ENCODE peak calls at places on chromosome 13, in nine cellular contexts. One of them, this sample, is unnamed.
A peak's percentile ranks its signal among the peaks of the same experiment; 100 is the strongest.

GRCh38 chr13:29465741-29466293 is 129.7 kb downstream of the SLC7A1 start:
- DNase-seq in gastrocnemius medialis: peak; percentile 14
- DNase-seq in endothelial cell of umbilical vein: no peak
- DNase-seq in sigmoid colon: peak; percentile 81
- DNase-seq in tibial nerve: peak; percentile 30
- DNase-seq in A549: no peak
- DNase-seq in NB4: no peak
- DNase-seq in IMR-90: peak; percentile 62
- DNase-seq in lower leg skin: no peak
- DNase-seq in this sample: no peak

GRCh38 chr13:71979616-71980015 is 112.6 kb upstream of the DACH1 start:
- DNase-seq in IMR-90: no peak
- DNase-seq in lower leg skin: no peak
- DNase-seq in tibial nerve: no peak
- DNase-seq in A549: no peak
- DNase-seq in sigmoid colon: no peak
- DNase-seq in NB4: peak; percentile 42
- DNase-seq in endothelial cell of umbilical vein: peak; percentile 33
- DNase-seq in gastrocnemius medialis: no peak
- DNase-seq in this sample: no peak

GRCh38 chr13:34748078-34748477 is 194.0 kb upstream of the NBEA start:
- DNase-seq in sigmoid colon: no peak
- DNase-seq in lower leg skin: no peak
- DNase-seq in A549: no peak
- DNase-seq in IMR-90: no peak
- DNase-seq in gastrocnemius medialis: no peak
- DNase-seq in NB4: peak; percentile 2
- DNase-seq in endothelial cell of umbilical vein: peak; percentile 78
- DNase-seq in tibial nerve: no peak
- DNase-seq in this sample: no peak

GRCh38 chr13:64234255-64234654 is 2818.6 kb upstream of the PCDH20 start:
- DNase-seq in endothelial cell of umbilical vein: peak; percentile 93
- DNase-seq in gastrocnemius medialis: no peak
- DNase-seq in tibial nerve: no peak
- DNase-seq in A549: no peak
- DNase-seq in IMR-90: peak; percentile 65
- DNase-seq in sigmoid colon: no peak
- DNase-seq in lower leg skin: no peak
- DNase-seq in NB4: no peak
- DNase-seq in this sample: no peak

GRCh38 chr13:94329277-94329676 is 150.2 kb downstream of the DCT start:
- DNase-seq in lower leg skin: no peak
- DNase-seq in gastrocnemius medialis: no peak
- DNase-seq in endothelial cell of umbilical vein: no peak
- DNase-seq in IMR-90: peak; percentile 69
- DNase-seq in A549: no peak
- DNase-seq in sigmoid colon: peak; percentile 69
- DNase-seq in NB4: no peak
- DNase-seq in tibial nerve: no peak
- DNase-seq in this sample: no peak

GRCh38 chr13:72960114-72960513 is 98.7 kb upstream of the KLF5 start:
- DNase-seq in endothelial cell of umbilical vein: no peak
- DNase-seq in gastrocnemius medialis: no peak
- DNase-seq in sigmoid colon: no peak
- DNase-seq in IMR-90: no peak
- DNase-seq in lower leg skin: no peak
- DNase-seq in tibial nerve: no peak
- DNase-seq in NB4: no peak
- DNase-seq in A549: no peak
- DNase-seq in this sample: no peak

GRCh38 chr13:73466561-73466960 is 407.8 kb downstream of the KLF5 start:
- DNase-seq in sigmoid colon: no peak
- DNase-seq in lower leg skin: no peak
- DNase-seq in endothelial cell of umbilical vein: no peak
- DNase-seq in tibial nerve: no peak
- DNase-seq in IMR-90: no peak
- DNase-seq in A549: no peak
- DNase-seq in NB4: no peak
- DNase-seq in gastrocnemius medialis: no peak
- DNase-seq in this sample: peak; percentile 34

GRCh38 chr13:82701021-82701420 is 1181.3 kb downstream of the SLITRK1 start:
- DNase-seq in tibial nerve: no peak
- DNase-seq in A549: no peak
- DNase-seq in endothelial cell of umbilical vein: no peak
- DNase-seq in NB4: no peak
- DNase-seq in gastrocnemius medialis: no peak
- DNase-seq in IMR-90: no peak
- DNase-seq in sigmoid colon: no peak
- DNase-seq in lower leg skin: no peak
- DNase-seq in this sample: no peak

GRCh38 chr13:52760078-52760477 is 20.5 kb upstream of the CNMD start:
- DNase-seq in lower leg skin: no peak
- DNase-seq in A549: no peak
- DNase-seq in tibial nerve: no peak
- DNase-seq in NB4: no peak
- DNase-seq in gastrocnemius medialis: no peak
- DNase-seq in IMR-90: no peak
- DNase-seq in endothelial cell of umbilical vein: no peak
- DNase-seq in sigmoid colon: no peak
- DNase-seq in this sample: no peak

GRCh38 chr13:113105032-113105993 is at the start of gene F7:
- DNase-seq in A549: peak; percentile 19
- DNase-seq in NB4: no peak
- DNase-seq in IMR-90: peak; percentile 45
- DNase-seq in sigmoid colon: no peak
- DNase-seq in lower leg skin: no peak
- DNase-seq in tibial nerve: no peak
- DNase-seq in gastrocnemius medialis: no peak
- DNase-seq in endothelial cell of umbilical vein: no peak
- DNase-seq in this sample: no peak
- TF ChIP-seq POLR2A in A549: no peak
- TF ChIP-seq POLR2A in NB4: no peak
- TF ChIP-seq POLR2A in IMR-90: no peak
- TF ChIP-seq POLR2A in sigmoid colon: no peak
- TF ChIP-seq POLR2A in lower leg skin: no peak
- TF ChIP-seq POLR2A in tibial nerve: no peak
- TF ChIP-seq POLR2A in gastrocnemius medialis: no peak
- TF ChIP-seq POLR2A in endothelial cell of umbilical vein: no peak
- TF ChIP-seq POLR2A in this sample: no peak

GRCh38 chr13:108215428-108215827 is at the start of gene LIG4:
- DNase-seq in tibial nerve: peak; percentile 51
- DNase-seq in lower leg skin: peak; percentile 78
- DNase-seq in gastrocnemius medialis: peak; percentile 90
- DNase-seq in endothelial cell of umbilical vein: peak; percentile 92
- DNase-seq in sigmoid colon: peak; percentile 96
- DNase-seq in IMR-90: peak; percentile 92
- DNase-seq in A549: peak; percentile 64
- DNase-seq in NB4: peak; percentile 94
- DNase-seq in this sample: peak; percentile 93
- TF ChIP-seq POLR2A in tibial nerve: no peak
- TF ChIP-seq POLR2A in lower leg skin: no peak
- TF ChIP-seq POLR2A in gastrocnemius medialis: no peak
- TF ChIP-seq POLR2A in endothelial cell of umbilical vein: peak; percentile 77
- TF ChIP-seq POLR2A in sigmoid colon: no peak
- TF ChIP-seq POLR2A in IMR-90: no peak
- TF ChIP-seq POLR2A in A549: peak; percentile 32
- TF ChIP-seq POLR2A in NB4: peak; percentile 46
- TF ChIP-seq POLR2A in this sample: peak; percentile 65

GRCh38 chr13:86881390-86881789 is 789.8 kb upstream of the SLITRK5 start:
- DNase-seq in IMR-90: no peak
- DNase-seq in sigmoid colon: no peak
- DNase-seq in NB4: no peak
- DNase-seq in lower leg skin: no peak
- DNase-seq in tibial nerve: no peak
- DNase-seq in gastrocnemius medialis: no peak
- DNase-seq in A549: no peak
- DNase-seq in endothelial cell of umbilical vein: no peak
- DNase-seq in this sample: no peak

GRCh38 chr13:86882835-86883234 is 788.3 kb upstream of the SLITRK5 start:
- DNase-seq in lower leg skin: no peak
- DNase-seq in endothelial cell of umbilical vein: no peak
- DNase-seq in sigmoid colon: no peak
- DNase-seq in IMR-90: peak; percentile 2
- DNase-seq in gastrocnemius medialis: no peak
- DNase-seq in tibial nerve: no peak
- DNase-seq in A549: no peak
- DNase-seq in NB4: peak; percentile 6
- DNase-seq in this sample: peak; percentile 57

GRCh38 chr13:86882107-86882506 is 789.1 kb upstream of the SLITRK5 start:
- DNase-seq in NB4: no peak
- DNase-seq in tibial nerve: no peak
- DNase-seq in IMR-90: no peak
- DNase-seq in gastrocnemius medialis: no peak
- DNase-seq in lower leg skin: no peak
- DNase-seq in sigmoid colon: no peak
- DNase-seq in endothelial cell of umbilical vein: no peak
- DNase-seq in A549: no peak
- DNase-seq in this sample: peak; percentile 5

GRCh38 chr13:86877449-86877848 is 793.7 kb upstream of the SLITRK5 start:
- DNase-seq in gastrocnemius medialis: no peak
- DNase-seq in sigmoid colon: no peak
- DNase-seq in endothelial cell of umbilical vein: no peak
- DNase-seq in IMR-90: no peak
- DNase-seq in A549: no peak
- DNase-seq in NB4: no peak
- DNase-seq in lower leg skin: no peak
- DNase-seq in tibial nerve: no peak
- DNase-seq in this sample: peak; percentile 37
- TF ChIP-seq POLR2A in gastrocnemius medialis: no peak
- TF ChIP-seq POLR2A in sigmoid colon: no peak
- TF ChIP-seq POLR2A in endothelial cell of umbilical vein: no peak
- TF ChIP-seq POLR2A in IMR-90: no peak
- TF ChIP-seq POLR2A in A549: no peak
- TF ChIP-seq POLR2A in NB4: no peak
- TF ChIP-seq POLR2A in lower leg skin: no peak
- TF ChIP-seq POLR2A in tibial nerve: no peak
- TF ChIP-seq POLR2A in this sample: no peak

GRCh38 chr13:60163525-60164471 is at the start of gene DIAPH3:
- DNase-seq in gastrocnemius medialis: peak; percentile 94
- DNase-seq in lower leg skin: peak; percentile 93
- DNase-seq in NB4: peak; percentile 97
- DNase-seq in IMR-90: peak; percentile 95
- DNase-seq in endothelial cell of umbilical vein: peak; percentile 96
- DNase-seq in tibial nerve: peak; percentile 93
- DNase-seq in A549: peak; percentile 84
- DNase-seq in sigmoid colon: peak; percentile 97
- DNase-seq in this sample: peak; percentile 96
- TF ChIP-seq POLR2A in gastrocnemius medialis: peak; percentile 48
- TF ChIP-seq POLR2A in lower leg skin: no peak
- TF ChIP-seq POLR2A in NB4: peak; percentile 97
- TF ChIP-seq POLR2A in IMR-90: peak; percentile 80
- TF ChIP-seq POLR2A in endothelial cell of umbilical vein: peak; percentile 87
- TF ChIP-seq POLR2A in tibial nerve: peak; percentile 76
- TF ChIP-seq POLR2A in A549: peak; percentile 84
- TF ChIP-seq POLR2A in sigmoid colon: peak; percentile 74
- TF ChIP-seq POLR2A in this sample: peak; percentile 93

GRCh38 chr13:113153810-113154748 is 4.4 kb upstream of the PROZ start:
- DNase-seq in lower leg skin: peak; percentile 68
- DNase-seq in IMR-90: peak; percentile 51
- DNase-seq in A549: peak; percentile 47
- DNase-seq in endothelial cell of umbilical vein: peak; percentile 62
- DNase-seq in sigmoid colon: peak; percentile 94
- DNase-seq in NB4: peak; percentile 67
- DNase-seq in tibial nerve: peak; percentile 68
- DNase-seq in gastrocnemius medialis: peak; percentile 78
- DNase-seq in this sample: peak; percentile 82
- TF ChIP-seq POLR2A in lower leg skin: peak; percentile 65
- TF ChIP-seq POLR2A in IMR-90: peak; percentile 46
- TF ChIP-seq POLR2A in A549: peak; percentile 67
- TF ChIP-seq POLR2A in endothelial cell of umbilical vein: peak; percentile 90
- TF ChIP-seq POLR2A in sigmoid colon: peak; percentile 66
- TF ChIP-seq POLR2A in NB4: peak; percentile 36
- TF ChIP-seq POLR2A in tibial nerve: peak; percentile 59
- TF ChIP-seq POLR2A in gastrocnemius medialis: peak; percentile 72
- TF ChIP-seq POLR2A in this sample: peak; percentile 36

DNA sequence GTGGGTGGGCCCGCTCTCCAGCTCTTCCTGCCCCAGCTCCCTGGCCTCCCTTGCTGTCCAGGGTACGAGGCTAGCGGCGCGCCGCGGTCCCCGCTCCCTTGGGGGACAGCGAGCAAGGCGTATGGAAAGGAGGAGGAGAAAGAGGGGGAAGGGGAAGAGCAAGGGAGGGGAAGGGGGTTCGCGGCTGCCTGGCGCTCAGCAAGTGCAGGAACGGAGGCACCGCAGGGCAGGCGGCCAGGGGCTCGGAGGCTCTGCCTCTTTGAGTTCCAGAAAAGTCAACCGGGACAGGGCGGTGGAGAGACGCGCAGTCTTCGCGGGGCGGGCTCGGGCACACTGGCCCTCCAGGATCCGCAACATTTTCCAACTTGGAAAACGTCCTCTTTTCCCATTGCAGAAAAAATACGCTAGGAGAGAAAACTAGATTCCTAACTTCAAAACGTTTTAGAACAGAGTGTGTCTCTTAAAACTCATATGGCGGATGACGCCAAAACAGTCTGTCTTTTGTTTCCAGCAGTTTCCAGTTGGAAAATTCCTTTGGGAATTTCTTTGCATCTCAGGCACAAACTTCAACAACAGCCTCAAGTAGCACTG is 23.1 kb upstream of the TNFRSF19 start:
- DNase-seq in tibial nerve: peak; percentile 27
- DNase-seq in endothelial cell of umbilical vein: peak; percentile 12
- DNase-seq in NB4: no peak
- DNase-seq in A549: no peak
- DNase-seq in sigmoid colon: peak; percentile 75
- DNase-seq in IMR-90: peak; percentile 7
- DNase-seq in gastrocnemius medialis: peak; percentile 45
- DNase-seq in lower leg skin: no peak
- DNase-seq in this sample: no peak
- TF ChIP-seq POLR2A in tibial nerve: no peak
- TF ChIP-seq POLR2A in endothelial cell of umbilical vein: no peak
- TF ChIP-seq POLR2A in NB4: no peak
- TF ChIP-seq POLR2A in A549: no peak
- TF ChIP-seq POLR2A in sigmoid colon: no peak
- TF ChIP-seq POLR2A in IMR-90: no peak
- TF ChIP-seq POLR2A in gastrocnemius medialis: no peak
- TF ChIP-seq POLR2A in lower leg skin: no peak
- TF ChIP-seq POLR2A in this sample: no peak

DNA sequence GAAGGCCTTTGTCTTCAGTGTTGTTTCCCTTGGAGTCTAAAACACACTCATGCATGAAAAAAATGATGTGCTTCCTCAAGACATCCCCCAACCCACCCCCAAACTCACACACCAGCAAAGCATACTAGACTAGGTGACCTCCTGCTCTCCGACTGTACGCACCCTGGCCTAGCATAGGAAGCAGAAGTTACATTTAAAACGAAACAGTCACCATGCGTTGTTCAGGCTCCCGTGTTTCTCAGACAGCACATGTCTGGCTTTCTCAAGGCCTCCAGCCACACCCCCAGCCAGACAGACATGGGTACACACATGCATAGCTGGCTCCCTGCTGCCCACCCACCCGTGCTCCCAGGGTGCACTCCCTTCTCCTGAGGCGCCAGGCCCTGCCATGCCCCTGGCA is 28.7 kb upstream of the C1QTNF9 start:
- DNase-seq in tibial nerve: no peak
- DNase-seq in IMR-90: peak; percentile 20
- DNase-seq in gastrocnemius medialis: no peak
- DNase-seq in sigmoid colon: no peak
- DNase-seq in endothelial cell of umbilical vein: no peak
- DNase-seq in NB4: peak; percentile 24
- DNase-seq in A549: no peak
- DNase-seq in lower leg skin: no peak
- DNase-seq in this sample: no peak
- TF ChIP-seq POLR2A in tibial nerve: no peak
- TF ChIP-seq POLR2A in IMR-90: no peak
- TF ChIP-seq POLR2A in gastrocnemius medialis: no peak
- TF ChIP-seq POLR2A in sigmoid colon: no peak
- TF ChIP-seq POLR2A in endothelial cell of umbilical vein: no peak
- TF ChIP-seq POLR2A in NB4: no peak
- TF ChIP-seq POLR2A in A549: no peak
- TF ChIP-seq POLR2A in lower leg skin: no peak
- TF ChIP-seq POLR2A in this sample: no peak

This sample was measured in erythroblast.